ENCODE peak calls at places on chromosomes 13 and 19, in four cellular contexts. One of them, this sample, is unnamed.

GRCh38 chr19:496333-496634 is at the start of gene MADCAM1:
- DNase-seq in IMR-90: no peak
- DNase-seq in choroid plexus epithelial cell: no peak
- DNase-seq in ascending aorta: no peak
- DNase-seq in this sample: no peak

GRCh38 chr13:79741006-79741405 is 260.1 kb downstream of the NDFIP2 start:
- DNase-seq in IMR-90: peak
- DNase-seq in choroid plexus epithelial cell: peak
- DNase-seq in ascending aorta: no peak
- DNase-seq in this sample: no peak

GRCh38 chr19:41546386-41546789 is 29.6 kb upstream of the CEACAM21 start:
- DNase-seq in IMR-90: no peak
- DNase-seq in choroid plexus epithelial cell: no peak
- DNase-seq in ascending aorta: no peak
- DNase-seq in this sample: no peak

GRCh38 chr19:17104679-17105078 is 29.1 kb downstream of the MYO9B start:
- DNase-seq in IMR-90: no peak
- DNase-seq in choroid plexus epithelial cell: no peak
- DNase-seq in ascending aorta: no peak
- DNase-seq in this sample: no peak

GRCh38 chr19:45568732-45569131 is 15.9 kb downstream of the OPA3 start:
- DNase-seq in IMR-90: peak
- DNase-seq in choroid plexus epithelial cell: peak
- DNase-seq in ascending aorta: no peak
- DNase-seq in this sample: no peak

GRCh38 chr13:25738342-25738771 is 313.5 kb downstream of the SHISA2 start:
- DNase-seq in IMR-90: no peak
- DNase-seq in choroid plexus epithelial cell: peak
- DNase-seq in ascending aorta: no peak
- DNase-seq in this sample: no peak

GRCh38 chr13:28579334-28579733 is 79.6 kb upstream of the POMP start:
- DNase-seq in IMR-90: no peak
- DNase-seq in choroid plexus epithelial cell: peak
- DNase-seq in ascending aorta: no peak
- DNase-seq in this sample: no peak

GRCh38 chr13:31793246-31793645 is 53.9 kb downstream of the RXFP2 start:
- DNase-seq in IMR-90: peak
- DNase-seq in choroid plexus epithelial cell: no peak
- DNase-seq in ascending aorta: no peak
- DNase-seq in this sample: no peak

GRCh38 chr19:44643605-44644390 is at the start of gene PVR:
- DNase-seq in IMR-90: peak
- DNase-seq in choroid plexus epithelial cell: peak
- DNase-seq in ascending aorta: peak
- DNase-seq in this sample: peak

GRCh38 chr13:72456486-72456885 is 270.9 kb downstream of the MZT1 start:
- DNase-seq in IMR-90: no peak
- DNase-seq in choroid plexus epithelial cell: no peak
- DNase-seq in ascending aorta: no peak
- DNase-seq in this sample: no peak

GRCh38 chr19:16456652-16457194 is 15.0 kb downstream of the EPS15L1 start:
- DNase-seq in IMR-90: no peak
- DNase-seq in choroid plexus epithelial cell: no peak
- DNase-seq in ascending aorta: no peak
- DNase-seq in this sample: no peak

GRCh38 chr19:57642396-57643046 is 9.6 kb downstream of the ZNF211 start:
- DNase-seq in IMR-90: no peak
- DNase-seq in choroid plexus epithelial cell: no peak
- DNase-seq in ascending aorta: no peak
- DNase-seq in this sample: no peak

GRCh38 chr19:19595171-19595701 is 23.3 kb downstream of the PBX4 start:
- DNase-seq in IMR-90: peak
- DNase-seq in choroid plexus epithelial cell: peak
- DNase-seq in ascending aorta: no peak
- DNase-seq in this sample: peak

GRCh38 chr19:54905908-54906511 is at the start of gene NCR1:
- DNase-seq in IMR-90: no peak
- DNase-seq in choroid plexus epithelial cell: no peak
- DNase-seq in ascending aorta: no peak
- DNase-seq in this sample: no peak

GRCh38 chr13:33483471-33483870 is 197.9 kb upstream of the STARD13 start:
- DNase-seq in IMR-90: peak
- DNase-seq in choroid plexus epithelial cell: no peak
- DNase-seq in ascending aorta: no peak
- DNase-seq in this sample: no peak

GRCh38 chr19:31274266-31274963 is 74.8 kb downstream of the TSHZ3 start:
- DNase-seq in IMR-90: no peak
- DNase-seq in choroid plexus epithelial cell: no peak
- DNase-seq in ascending aorta: no peak
- DNase-seq in this sample: no peak

GRCh38 chr13:75530536-75530935 is 7.1 kb downstream of the COMMD6 start:
- DNase-seq in IMR-90: no peak
- DNase-seq in choroid plexus epithelial cell: no peak
- DNase-seq in ascending aorta: no peak
- DNase-seq in this sample: no peak

GRCh38 chr13:30191491-30192100 is 115.8 kb downstream of the KATNAL1 start:
- DNase-seq in IMR-90: peak
- DNase-seq in choroid plexus epithelial cell: no peak
- DNase-seq in ascending aorta: no peak
- DNase-seq in this sample: no peak

GRCh38 chr19:35740423-35741215 is 1.6 kb downstream of the IGFLR1 start:
- DNase-seq in IMR-90: peak
- DNase-seq in choroid plexus epithelial cell: peak
- DNase-seq in ascending aorta: peak
- DNase-seq in this sample: peak

GRCh38 chr19:35740108-35740422 is 2.2 kb downstream of the IGFLR1 start:
- DNase-seq in IMR-90: no peak
- DNase-seq in choroid plexus epithelial cell: no peak
- DNase-seq in ascending aorta: no peak
- DNase-seq in this sample: no peak

GRCh38 chr19:35739275-35740107 is 2.8 kb downstream of the IGFLR1 start:
- DNase-seq in IMR-90: no peak
- DNase-seq in choroid plexus epithelial cell: no peak
- DNase-seq in ascending aorta: no peak
- DNase-seq in this sample: no peak

GRCh38 chr19:35742121-35742724 is at the start of gene IGFLR1:
- DNase-seq in IMR-90: no peak
- DNase-seq in choroid plexus epithelial cell: no peak
- DNase-seq in ascending aorta: no peak
- DNase-seq in this sample: peak

GRCh38 chr19:35741216-35741541 is 1.1 kb downstream of the IGFLR1 start:
- DNase-seq in IMR-90: no peak
- DNase-seq in choroid plexus epithelial cell: no peak
- DNase-seq in ascending aorta: no peak
- DNase-seq in this sample: no peak
- H3K4me3 ChIP-seq in IMR-90: peak
- H3K4me3 ChIP-seq in choroid plexus epithelial cell: peak
- H3K4me3 ChIP-seq in ascending aorta: peak
- H3K4me3 ChIP-seq in this sample: peak

GRCh38 chr19:3785938-3786824 is at the start of gene MATK:
- DNase-seq in IMR-90: no peak
- DNase-seq in choroid plexus epithelial cell: no peak
- DNase-seq in ascending aorta: no peak
- DNase-seq in this sample: no peak
- H3K4me3 ChIP-seq in IMR-90: no peak
- H3K4me3 ChIP-seq in choroid plexus epithelial cell: no peak
- H3K4me3 ChIP-seq in ascending aorta: peak
- H3K4me3 ChIP-seq in this sample: peak

DNA sequence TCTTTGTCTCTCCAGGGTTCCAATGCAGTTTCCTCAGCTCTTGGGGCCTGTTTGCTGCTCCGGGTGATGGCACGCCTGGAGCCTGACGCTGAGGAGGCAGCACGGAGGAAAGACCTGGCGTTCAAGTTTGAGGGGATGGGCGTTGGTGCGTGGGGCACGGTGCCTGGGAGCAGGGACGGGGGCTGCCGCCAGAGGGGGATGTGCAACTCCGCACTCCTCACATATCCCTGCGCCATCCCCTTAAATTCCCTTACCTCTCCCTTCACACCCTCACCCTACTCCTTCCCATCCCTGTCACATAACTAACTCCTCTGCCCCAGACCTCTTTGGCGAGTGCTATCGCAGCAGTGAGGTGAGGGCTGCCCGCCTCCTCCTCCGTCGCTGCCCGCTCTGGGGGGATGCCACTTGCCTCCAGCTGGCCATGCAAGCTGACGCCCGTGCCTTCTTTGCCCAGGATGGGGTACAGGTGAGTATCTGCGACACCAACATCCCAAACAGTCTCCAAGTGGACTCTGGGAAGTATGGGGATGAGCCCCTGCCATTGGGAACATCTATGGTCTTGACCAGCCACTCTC is 31.1 kb downstream of the TRPM4 start:
- DNase-seq in IMR-90: no peak
- DNase-seq in choroid plexus epithelial cell: no peak
- DNase-seq in ascending aorta: no peak
- DNase-seq in this sample: no peak
- H3K4me3 ChIP-seq in IMR-90: no peak
- H3K4me3 ChIP-seq in choroid plexus epithelial cell: no peak
- H3K4me3 ChIP-seq in ascending aorta: no peak
- H3K4me3 ChIP-seq in this sample: no peak

GRCh38 chr19:7636317-7636690 is 606 bp upstream of the STXBP2 start:
- DNase-seq in IMR-90: no peak
- DNase-seq in choroid plexus epithelial cell: no peak
- DNase-seq in ascending aorta: no peak
- DNase-seq in this sample: no peak
- H3K4me3 ChIP-seq in IMR-90: no peak
- H3K4me3 ChIP-seq in choroid plexus epithelial cell: no peak
- H3K4me3 ChIP-seq in ascending aorta: peak
- H3K4me3 ChIP-seq in this sample: peak

DNA sequence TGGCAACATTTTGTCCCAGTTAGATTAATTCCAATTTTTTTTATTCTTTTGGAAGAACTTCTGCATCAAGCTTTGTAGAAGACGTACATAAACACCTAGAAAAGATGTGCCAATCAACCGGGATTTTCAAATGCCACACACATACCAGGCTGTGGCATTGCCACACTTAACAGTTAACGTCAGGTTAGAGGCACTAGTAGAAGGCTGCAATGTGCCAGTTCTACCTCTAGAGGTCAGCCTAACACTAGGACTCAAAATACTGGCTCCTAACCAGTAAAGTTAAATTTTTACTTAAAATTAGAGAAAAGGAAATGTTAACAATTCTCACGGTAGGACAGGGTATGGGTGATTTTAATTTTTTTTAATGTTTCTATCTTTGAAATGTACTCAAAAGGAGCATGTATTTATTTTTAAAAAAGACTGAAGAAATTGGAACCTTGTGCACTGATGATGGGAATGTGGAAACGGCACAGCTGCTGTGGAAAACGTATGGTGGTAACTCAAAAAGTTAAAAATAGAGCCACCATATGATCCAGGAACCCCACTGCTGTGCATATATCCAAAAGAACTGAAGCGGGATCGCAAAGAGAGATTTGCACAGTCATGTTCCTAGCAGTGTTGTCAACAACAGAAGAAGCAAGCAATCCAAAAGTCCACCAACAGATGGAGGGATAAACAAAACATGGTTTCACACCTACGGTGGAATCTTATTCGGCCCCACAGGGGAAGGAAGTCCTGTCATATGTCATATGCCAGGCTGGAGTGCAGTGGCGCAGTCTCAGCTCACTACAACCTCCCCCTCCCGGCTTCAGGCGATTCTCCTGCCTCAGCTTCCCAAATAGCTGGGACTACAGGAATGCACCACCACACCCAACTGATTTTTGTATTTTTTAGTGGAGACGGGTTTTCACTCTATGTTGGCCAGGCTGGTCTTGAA is 30.3 kb downstream of the CRYL1 start:
- DNase-seq in IMR-90: peak
- DNase-seq in choroid plexus epithelial cell: peak
- DNase-seq in ascending aorta: no peak
- DNase-seq in this sample: no peak
- H3K4me3 ChIP-seq in IMR-90: no peak
- H3K4me3 ChIP-seq in choroid plexus epithelial cell: peak
- H3K4me3 ChIP-seq in ascending aorta: peak
- H3K4me3 ChIP-seq in this sample: no peak

DNA sequence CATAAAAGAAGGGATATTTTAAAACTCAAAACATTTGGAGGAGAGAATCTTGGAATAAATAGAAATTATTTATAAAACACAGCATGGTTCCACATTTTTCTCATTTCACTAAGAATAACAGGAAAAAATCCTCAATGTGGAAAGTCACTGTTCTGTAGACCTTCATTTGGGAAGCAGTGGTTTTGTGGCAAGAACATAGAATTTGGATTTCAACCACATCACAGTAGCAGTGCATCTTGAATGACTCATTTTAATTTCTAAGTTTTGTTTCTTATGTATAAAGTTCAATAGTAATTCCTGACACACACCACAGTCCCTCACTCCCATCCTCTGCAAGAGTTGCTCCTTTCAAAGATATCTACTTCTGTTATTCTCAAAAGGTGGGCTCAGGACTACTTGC is 264.0 kb downstream of the ENOX1 start:
- DNase-seq in IMR-90: peak
- DNase-seq in choroid plexus epithelial cell: peak
- DNase-seq in ascending aorta: no peak
- DNase-seq in this sample: no peak
- H3K4me3 ChIP-seq in IMR-90: no peak
- H3K4me3 ChIP-seq in choroid plexus epithelial cell: no peak
- H3K4me3 ChIP-seq in ascending aorta: no peak
- H3K4me3 ChIP-seq in this sample: no peak

This sample was measured in GM06990.